ENCODE peak calls at places on chromosomes 4 and X, in four cellular contexts. V, X, I and K are unnamed samples. For H3K36me3, the result is how much of the 10 kb centered on the place peaks cover.

GRCh38 chr4:100799767-100800539 is 282.1 kb upstream of the EMCN start:
- DNase-seq in V (no peak), X (no peak), I (no peak), K (no peak)

GRCh38 chrX:53357799-53358530 is 64.5 kb downstream of the SMC1A start:
- DNase-seq in V (no peak), X (peak), I (peak), K (no peak)

GRCh38 chrX:2829066-2829430 is 318 bp downstream of the GYG2 start:
- DNase-seq in V (peak), X (no peak), I (no peak), K (no peak)

GRCh38 chr4:65538571-65538970 is 131.7 kb downstream of the EPHA5 start:
- DNase-seq in V (no peak), X (peak), I (peak), K (no peak)

GRCh38 chrX:150871341-150871811 is 27.1 kb downstream of the CD99L2 start:
- DNase-seq in V (no peak), X (no peak), I (no peak), K (no peak)

GRCh38 chr4:140025470-140025869 is 128.5 kb downstream of the MAML3 start:
- DNase-seq in V (no peak), X (no peak), I (no peak), K (no peak)

GRCh38 chr4:144723471-144723870 is 77.5 kb downstream of the HHIP start:
- DNase-seq in V (no peak), X (no peak), I (no peak), K (no peak)

GRCh38 chrX:49269768-49270248 is at the start of gene PPP1R3F:
- DNase-seq in V (no peak), X (no peak), I (no peak), K (no peak)

DNA sequence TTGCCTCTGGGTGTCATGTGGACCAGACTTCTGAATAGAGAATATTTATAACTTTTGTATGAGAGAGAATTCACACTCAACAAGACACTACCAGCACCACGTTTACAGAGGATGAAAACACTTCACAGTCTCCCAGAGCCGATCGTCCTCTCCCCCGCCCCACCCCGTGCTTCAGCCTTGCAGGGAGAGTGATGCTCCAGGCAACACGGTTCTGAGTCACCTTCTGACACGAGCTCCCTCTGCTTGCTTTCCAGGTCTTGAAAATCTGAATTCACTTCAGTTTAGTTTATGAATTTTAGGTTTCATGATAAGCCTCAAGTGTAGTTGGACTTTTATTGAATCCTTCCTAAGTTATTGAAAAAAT is 59.8 kb downstream of the CPLX1 start:
- DNase-seq in V (peak), X (peak), I (peak), K (no peak)
- H3K36me3 ChIP-seq in V (under half), X (half or more), I (half or more), K (under half)

GRCh38 chr4:87097075-87097474 is 123.3 kb downstream of the KLHL8 start:
- DNase-seq in V (no peak), X (no peak), I (no peak), K (no peak)

GRCh38 chr4:87089368-87089767 is 131.1 kb downstream of the KLHL8 start:
- DNase-seq in V (no peak), X (no peak), I (no peak), K (no peak)

GRCh38 chr4:87092389-87093141 is 127.9 kb downstream of the KLHL8 start:
- DNase-seq in V (peak), X (peak), I (peak), K (peak)

GRCh38 chr4:87090305-87090704 is 130.1 kb downstream of the KLHL8 start:
- DNase-seq in V (no peak), X (no peak), I (no peak), K (no peak)

DNA sequence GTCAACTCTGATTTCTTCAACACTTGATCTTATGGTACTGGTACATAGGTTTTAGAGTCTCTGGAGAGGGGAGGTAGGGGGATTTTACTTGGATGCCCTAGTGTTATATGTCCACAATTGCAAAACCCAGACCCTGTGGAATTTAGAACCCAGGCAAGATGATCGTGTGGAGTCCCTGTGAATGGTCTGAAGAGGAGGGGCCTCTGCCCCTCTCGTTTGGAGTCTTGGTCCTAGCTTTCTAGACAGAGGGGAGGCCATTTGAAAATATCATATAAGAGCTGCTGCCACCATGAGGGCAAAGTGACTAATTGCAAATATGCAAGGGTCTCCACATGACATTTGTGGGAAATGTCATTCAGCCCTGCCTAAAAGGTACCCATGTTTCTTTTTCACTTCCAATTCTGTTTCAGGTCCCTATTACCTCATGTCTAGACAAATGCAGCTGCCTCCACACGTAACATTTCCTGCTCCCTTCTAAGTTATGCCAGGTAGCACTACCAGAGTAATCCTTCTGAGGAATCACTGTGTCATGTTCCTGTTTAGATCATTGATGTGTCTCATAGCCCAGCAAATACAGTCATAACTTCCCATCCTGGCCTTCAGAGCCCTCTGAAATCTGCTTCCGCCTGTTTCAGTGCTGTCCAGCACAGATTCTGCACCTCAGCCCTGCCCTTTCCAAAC is 126.8 kb downstream of the KLHL8 start:
- DNase-seq in V (no peak), X (peak), I (peak), K (no peak)
- H3K36me3 ChIP-seq in V (under half), X (under half), I (under half), K (under half)

GRCh38 chrX:23727206-23727605 is 15.9 kb downstream of the ACOT9 start:
- DNase-seq in V (no peak), X (no peak), I (no peak), K (no peak)
- H3K36me3 ChIP-seq in V (under half), X (half or more), I (under half), K (under half)

DNA sequence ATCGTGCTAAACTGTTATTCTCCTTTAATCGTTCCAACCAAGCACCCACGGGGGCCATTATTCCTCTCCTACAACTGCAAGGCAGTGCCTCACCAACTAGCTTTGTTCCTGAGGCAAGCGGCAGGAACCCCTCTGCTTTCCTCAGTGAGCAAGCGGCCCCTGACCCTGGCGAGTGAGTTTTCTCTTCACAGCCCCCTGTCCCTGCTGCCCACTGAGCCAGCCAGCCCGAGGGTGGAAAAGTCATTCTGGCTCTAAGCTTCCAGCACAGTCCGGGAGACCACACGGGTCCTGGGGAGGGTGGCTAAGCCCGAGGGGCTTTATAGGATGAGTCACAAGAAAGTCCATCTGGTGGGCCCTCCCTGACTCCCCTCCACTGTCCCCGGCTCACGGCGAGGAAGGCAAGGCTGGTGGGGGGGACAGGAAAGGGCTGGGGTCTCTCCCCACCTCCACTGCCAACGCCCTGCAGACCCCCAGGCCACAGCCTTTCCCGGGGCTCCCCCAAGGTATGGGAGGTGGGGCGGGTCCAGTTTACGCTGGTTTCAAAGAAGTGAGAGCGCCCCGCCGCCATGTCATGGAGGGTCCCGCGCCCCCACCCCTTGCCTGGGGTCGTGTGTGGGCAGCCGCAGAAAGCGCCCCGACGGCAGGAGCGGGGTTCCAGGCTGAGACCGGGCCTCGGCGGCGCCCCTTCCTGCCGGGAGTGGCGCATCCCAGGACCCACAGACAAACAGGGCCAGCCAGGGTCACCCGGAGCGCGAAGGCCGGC is 45.0 kb downstream of the CPLX1 start:
- DNase-seq in V (peak), X (peak), I (peak), K (no peak)
- H3K36me3 ChIP-seq in V (under half), X (under half), I (under half), K (under half)

GRCh38 chr4:5683566-5683965 is 24.8 kb downstream of the EVC2 start:
- DNase-seq in V (no peak), X (no peak), I (no peak), K (no peak)

GRCh38 chr4:5689065-5689464 is 19.3 kb downstream of the EVC2 start:
- DNase-seq in V (no peak), X (no peak), I (no peak), K (no peak)

GRCh38 chr4:5685296-5685695 is 23.1 kb downstream of the EVC2 start:
- DNase-seq in V (no peak), X (no peak), I (no peak), K (no peak)

GRCh38 chr4:5691491-5692132 is 16.7 kb downstream of the EVC2 start:
- DNase-seq in V (no peak), X (no peak), I (no peak), K (no peak)

GRCh38 chr4:5686338-5686737 is 22.0 kb downstream of the EVC2 start:
- DNase-seq in V (no peak), X (no peak), I (no peak), K (no peak)
- H3K36me3 ChIP-seq in V (under half), X (half or more), I (half or more), K (under half)